ENCODE peak calls at places on chromosomes 2 and 18, in eight cellular contexts. I is Peyer's patch, K is OCI-LY7, E is fibroblast of lung, Y is tibial nerve, P is gastrocnemius medialis, D is LNCaP clone FGC, G is AG09309. V is an unnamed sample.

GRCh38 chr2:202171246-202171833 is 67.1 kb downstream of the SUMO1 start:
- DNase-seq in I (no peak), K (no peak), E (peak), Y (no peak), P (no peak), D (no peak), G (no peak), V (no peak)

GRCh38 chr2:219344756-219345458 is 12.4 kb upstream of the RESP18 start:
- DNase-seq in I (peak), K (no peak), E (peak), Y (peak), P (peak), D (no peak), G (no peak), V (peak)

GRCh38 chr2:53098323-53099073 is 669.1 kb upstream of the CHAC2 start:
- DNase-seq in I (no peak), K (no peak), E (no peak), Y (no peak), P (no peak), D (no peak), G (no peak), V (no peak)

GRCh38 chr18:10926565-10927194 is 222.7 kb downstream of the PIEZO2 start:
- DNase-seq in I (no peak), K (no peak), E (peak), Y (no peak), P (no peak), D (no peak), G (no peak), V (peak)

GRCh38 chr2:150391779-150392178 is 95.7 kb downstream of the RND3 start:
- DNase-seq in I (no peak), K (no peak), E (no peak), Y (no peak), P (no peak), D (no peak), G (no peak), V (peak)

GRCh38 chr18:58044370-58045264 is 591 bp downstream of the NEDD4L start:
- DNase-seq in I (peak), K (peak), E (peak), Y (peak), P (peak), D (no peak), G (no peak), V (peak)

GRCh38 chr2:77629529-77629928 is 107.4 kb upstream of the LRRTM4 start:
- DNase-seq in I (no peak), K (no peak), E (no peak), Y (no peak), P (no peak), D (no peak), G (no peak), V (no peak)

GRCh38 chr2:220053919-220054318 is 426.5 kb downstream of the SLC4A3 start:
- DNase-seq in I (no peak), K (peak), E (no peak), Y (no peak), P (no peak), D (no peak), G (no peak), V (no peak)

GRCh38 chr2:7845332-7845731 is 836.5 kb upstream of the ID2 start:
- DNase-seq in I (no peak), K (no peak), E (peak), Y (no peak), P (no peak), D (no peak), G (peak), V (no peak)

GRCh38 chr2:183063083-183063482 is 15.5 kb upstream of the DUSP19 start:
- DNase-seq in I (no peak), K (no peak), E (peak), Y (no peak), P (no peak), D (no peak), G (peak), V (peak)

GRCh38 chr2:226121339-226121738 is 678.3 kb downstream of the IRS1 start:
- DNase-seq in I (no peak), K (no peak), E (no peak), Y (no peak), P (no peak), D (no peak), G (no peak), V (no peak)

GRCh38 chr2:26299488-26300092 is 46.4 kb upstream of the SELENOI start:
- DNase-seq in I (no peak), K (no peak), E (peak), Y (peak), P (no peak), D (no peak), G (no peak), V (peak)

GRCh38 chr18:46067431-46068007 is 4.5 kb downstream of the PSTPIP2 start:
- DNase-seq in I (no peak), K (peak), E (peak), Y (no peak), P (peak), D (peak), G (no peak), V (peak)

GRCh38 chr2:9712263-9712662 is 81.5 kb upstream of the YWHAQ start:
- DNase-seq in I (no peak), K (no peak), E (no peak), Y (no peak), P (no peak), D (no peak), G (no peak), V (no peak)

GRCh38 chr2:176003958-176004357 is 1.9 kb upstream of the LNPK start:
- DNase-seq in I (no peak), K (no peak), E (no peak), Y (no peak), P (no peak), D (no peak), G (no peak), V (no peak)

GRCh38 chr2:23215016-23215415 is 170.0 kb upstream of the KLHL29 start:
- DNase-seq in I (no peak), K (no peak), E (no peak), Y (no peak), P (no peak), D (no peak), G (no peak), V (no peak)

GRCh38 chr18:9392726-9393125 is 58.2 kb downstream of the TWSG1 start:
- DNase-seq in I (no peak), K (peak), E (no peak), Y (no peak), P (no peak), D (no peak), G (no peak), V (no peak)

GRCh38 chr2:238370482-238371372 is 50.4 kb downstream of the TRAF3IP1 start:
- DNase-seq in I (peak), K (peak), E (peak), Y (peak), P (no peak), D (no peak), G (no peak), V (peak)

GRCh38 chr2:168816369-168816768 is 13.9 kb downstream of the NOSTRIN start:
- DNase-seq in I (no peak), K (no peak), E (peak), Y (no peak), P (no peak), D (no peak), G (peak), V (peak)

GRCh38 chr2:72916743-72917137 is 579 bp upstream of the EMX1 start:
- DNase-seq in I (peak), K (no peak), E (no peak), Y (no peak), P (no peak), D (no peak), G (no peak), V (no peak)

GRCh38 chr2:121550669-121551068 is 20.0 kb downstream of the RNU4ATAC start:
- DNase-seq in I (no peak), K (no peak), E (no peak), Y (no peak), P (no peak), D (no peak), G (no peak), V (no peak)

GRCh38 chr2:178205853-178206516 is 11.7 kb downstream of the OSBPL6 start:
- DNase-seq in I (no peak), K (no peak), E (peak), Y (no peak), P (no peak), D (no peak), G (no peak), V (peak)

GRCh38 chr18:58789856-58790255 is 74.8 kb upstream of the ZNF532 start:
- DNase-seq in I (no peak), K (no peak), E (no peak), Y (peak), P (no peak), D (no peak), G (no peak), V (peak)

GRCh38 chr2:119198267-119198840 is 25.3 kb upstream of the STEAP3 start:
- DNase-seq in I (no peak), K (no peak), E (peak), Y (no peak), P (no peak), D (no peak), G (peak), V (peak)

GRCh38 chr2:69964353-69964831 is 3.0 kb upstream of the ASPRV1 start:
- DNase-seq in I (peak), K (no peak), E (no peak), Y (no peak), P (no peak), D (no peak), G (no peak), V (no peak)

GRCh38 chr2:170651603-170652002 is 63.5 kb upstream of the SP5 start:
- DNase-seq in I (no peak), K (no peak), E (no peak), Y (no peak), P (no peak), D (no peak), G (no peak), V (no peak)

GRCh38 chr2:11532434-11533055 is 1.3 kb upstream of the GREB1 start:
- DNase-seq in I (no peak), K (no peak), E (peak), Y (no peak), P (no peak), D (no peak), G (peak), V (peak)

GRCh38 chr18:73947180-73947989 is 200.2 kb downstream of the FBXO15 start:
- DNase-seq in I (no peak), K (no peak), E (peak), Y (no peak), P (no peak), D (no peak), G (no peak), V (peak)

GRCh38 chr18:50161806-50162205 is 33.1 kb downstream of the MYO5B start:
- DNase-seq in I (no peak), K (no peak), E (peak), Y (no peak), P (no peak), D (peak), G (no peak), V (no peak)

GRCh38 chr18:11081009-11081532 is 68.3 kb downstream of the PIEZO2 start:
- DNase-seq in I (no peak), K (no peak), E (peak), Y (no peak), P (no peak), D (no peak), G (no peak), V (no peak)

GRCh38 chr2:120346667-120347358 is 877 bp downstream of the INHBB start:
- DNase-seq in I (no peak), K (no peak), E (peak), Y (no peak), P (no peak), D (no peak), G (peak), V (peak)

GRCh38 chr2:23460228-23460627 is 75.2 kb downstream of the KLHL29 start:
- DNase-seq in I (no peak), K (peak), E (peak), Y (no peak), P (no peak), D (no peak), G (no peak), V (peak)

GRCh38 chr18:6405237-6406074 is 9.3 kb downstream of the L3MBTL4 start:
- DNase-seq in I (no peak), K (no peak), E (peak), Y (no peak), P (no peak), D (no peak), G (no peak), V (no peak)

GRCh38 chr2:61011649-61012048 is 5.9 kb upstream of the PEX13 start:
- DNase-seq in I (no peak), K (no peak), E (peak), Y (peak), P (peak), D (no peak), G (no peak), V (peak)

GRCh38 chr2:20490300-20491181 is 43.7 kb downstream of the RHOB start:
- DNase-seq in I (peak), K (no peak), E (peak), Y (peak), P (peak), D (no peak), G (peak), V (no peak)

GRCh38 chr2:39435254-39435653 is 1.8 kb downstream of the MAP4K3 start:
- DNase-seq in I (no peak), K (no peak), E (peak), Y (no peak), P (no peak), D (no peak), G (no peak), V (peak)
- H3K4me3 ChIP-seq in I (no peak), K (peak), E (peak), Y (no peak), P (peak), D (no peak), G (peak), V (peak)

GRCh38 chr2:127884436-127884835 is 1.3 kb downstream of the AMMECR1L start:
- DNase-seq in I (no peak), K (no peak), E (peak), Y (no peak), P (no peak), D (no peak), G (peak), V (peak)
- H3K4me3 ChIP-seq in I (peak), K (peak), E (peak), Y (no peak), P (peak), D (peak), G (peak), V (peak)

GRCh38 chr2:33135645-33136044 is 188.9 kb downstream of the LTBP1 start:
- DNase-seq in I (no peak), K (no peak), E (peak), Y (no peak), P (no peak), D (no peak), G (no peak), V (peak)
- H3K4me3 ChIP-seq in I (no peak), K (no peak), E (peak), Y (no peak), P (peak), D (no peak), G (peak), V (peak)

GRCh38 chr18:23238651-23239349 is 103.5 kb downstream of the CABLES1 start:
- DNase-seq in I (no peak), K (no peak), E (peak), Y (no peak), P (no peak), D (no peak), G (no peak), V (peak)
- H3K4me3 ChIP-seq in I (no peak), K (peak), E (no peak), Y (no peak), P (no peak), D (no peak), G (no peak), V (no peak)

GRCh38 chr2:144523606-144524131 is 3.8 kb upstream of the ZEB2 start:
- DNase-seq in I (no peak), K (no peak), E (no peak), Y (no peak), P (no peak), D (no peak), G (no peak), V (no peak)

GRCh38 chr2:144520718-144521487 is 984 bp upstream of the ZEB2 start:
- DNase-seq in I (no peak), K (no peak), E (peak), Y (no peak), P (no peak), D (no peak), G (no peak), V (peak)

GRCh38 chr2:144521702-144522101 is 1.8 kb upstream of the ZEB2 start:
- DNase-seq in I (no peak), K (no peak), E (no peak), Y (no peak), P (no peak), D (no peak), G (no peak), V (no peak)

GRCh38 chr2:144524190-144524957 is 4.5 kb upstream of the ZEB2 start:
- DNase-seq in I (peak), K (peak), E (peak), Y (no peak), P (peak), D (no peak), G (no peak), V (no peak)

DNA sequence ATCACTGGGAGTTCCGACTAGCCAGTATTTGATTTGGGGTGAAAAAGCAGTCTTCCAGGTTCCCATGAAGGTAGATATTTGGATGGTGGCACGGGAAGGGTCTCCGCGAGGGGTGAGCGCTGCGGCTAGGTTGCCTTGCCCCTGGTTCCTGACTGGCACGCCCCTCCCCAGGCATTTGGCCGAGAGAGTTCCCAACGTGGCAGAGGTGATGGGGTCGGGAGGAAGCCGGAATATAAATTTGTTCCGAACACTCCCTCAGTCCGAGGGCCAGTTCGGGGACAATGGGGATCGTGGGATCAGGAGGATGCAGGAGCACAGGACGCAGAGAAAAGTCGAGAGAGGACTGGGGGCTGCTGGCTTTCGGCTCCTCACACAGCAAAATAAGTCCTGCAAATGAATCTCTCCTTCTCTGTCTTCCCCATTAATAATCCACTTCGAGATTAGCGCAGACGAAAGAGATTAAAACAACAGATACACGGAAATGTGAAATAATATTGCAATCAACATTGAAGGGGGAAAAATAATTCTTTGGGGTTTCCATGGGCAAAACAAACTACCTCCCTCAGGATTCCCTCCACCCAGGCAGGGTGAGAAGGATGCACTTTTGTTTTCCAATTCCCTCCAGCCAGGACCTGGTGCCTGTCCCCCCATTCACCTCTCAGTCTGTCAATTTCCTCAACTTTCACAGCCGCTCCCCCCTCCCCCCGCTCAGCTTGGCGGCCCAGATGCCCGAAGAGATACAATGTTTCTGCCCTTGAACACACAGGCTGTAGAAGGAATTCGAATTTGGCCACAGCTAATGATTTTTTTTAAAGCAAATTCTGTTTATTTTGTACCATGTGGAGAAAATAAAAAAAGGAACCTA is 3.1 kb upstream of the ZEB2 start:
- DNase-seq in I (peak), K (no peak), E (no peak), Y (no peak), P (peak), D (no peak), G (no peak), V (no peak)
- H3K4me3 ChIP-seq in I (peak), K (peak), E (peak), Y (peak), P (peak), D (no peak), G (peak), V (peak)

GRCh38 chr2:33136570-33136969 is 189.8 kb downstream of the LTBP1 start:
- DNase-seq in I (no peak), K (no peak), E (no peak), Y (no peak), P (no peak), D (no peak), G (no peak), V (peak)
- H3K4me3 ChIP-seq in I (no peak), K (no peak), E (peak), Y (no peak), P (peak), D (no peak), G (peak), V (peak)